ENCODE peak calls at places on chromosomes 12 and 14, in eight cellular contexts. R is mammary epithelial cell, O is GM12865, D is ovary, C is brain microvascular endothelial cell, U is thyroid gland, X is GM06990, Y is A549. T is an unnamed sample.

GRCh38 chr14:69620211-69620611 is 8.8 kb downstream of the SUSD6 start:
- DNase-seq in C (no peak), R (peak), D (no peak), Y (no peak), U (no peak), O (no peak), X (no peak), T (no peak)

GRCh38 chr12:3160081-3160480 is 82.9 kb downstream of the TSPAN9 start:
- DNase-seq in D (no peak), C (no peak), O (no peak), U (no peak), Y (no peak), R (no peak), X (no peak), T (no peak)

GRCh38 chr14:21385170-21385904 is 1.5 kb upstream of the SUPT16H start:
- DNase-seq in U (no peak), O (peak), X (peak), Y (no peak), C (no peak), D (no peak), R (no peak), T (no peak)

GRCh38 chr14:105540811-105541210 is 14.4 kb downstream of the TMEM121 start:
- DNase-seq in R (no peak), Y (no peak), X (no peak), O (no peak), U (no peak), C (no peak), D (no peak), T (no peak)

GRCh38 chr14:70640938-70641547 is 673 bp upstream of the TTC9 start:
- DNase-seq in U (peak), X (peak), O (peak), C (no peak), D (peak), Y (peak), R (peak), T (peak)

GRCh38 chr12:32435921-32436710 is 36.8 kb downstream of the FGD4 start:
- DNase-seq in D (no peak), U (no peak), O (no peak), R (no peak), Y (peak), X (no peak), C (no peak), T (no peak)

GRCh38 chr14:82052778-82053177 is 519.1 kb upstream of the SEL1L start:
- DNase-seq in Y (no peak), D (no peak), U (no peak), C (no peak), R (no peak), X (no peak), O (no peak), T (no peak)

GRCh38 chr12:49026678-49027480 is 8.3 kb upstream of the PRKAG1 start:
- DNase-seq in U (no peak), D (no peak), Y (no peak), X (no peak), R (no peak), C (no peak), O (no peak), T (no peak)

GRCh38 chr12:91877022-91877421 is 268.6 kb downstream of the BTG1 start:
- DNase-seq in R (no peak), C (peak), Y (no peak), U (peak), D (no peak), O (peak), X (peak), T (peak)

GRCh38 chr14:33362934-33363333 is 424.3 kb downstream of the NPAS3 start:
- DNase-seq in R (no peak), Y (no peak), O (no peak), X (no peak), U (no peak), D (no peak), C (no peak), T (peak)

GRCh38 chr12:105393586-105393985 is 63.1 kb downstream of the C12orf75 start:
- DNase-seq in X (no peak), Y (no peak), U (no peak), C (peak), O (no peak), D (no peak), R (no peak), T (no peak)

GRCh38 chr14:52802597-52802996 is 11.2 kb upstream of the GNPNAT1 start:
- DNase-seq in O (no peak), R (peak), Y (peak), U (no peak), X (no peak), D (no peak), C (peak), T (no peak)

GRCh38 chr14:59803052-59803451 is 67.5 kb downstream of the RTN1 start:
- DNase-seq in Y (no peak), O (no peak), X (no peak), D (no peak), C (no peak), U (no peak), R (no peak), T (no peak)

GRCh38 chr14:74867673-74868072 is 8.3 kb downstream of the PROX2 start:
- DNase-seq in O (peak), R (no peak), X (no peak), Y (no peak), U (no peak), C (no peak), D (no peak), T (no peak)

GRCh38 chr12:94620611-94621010 is 29.7 kb downstream of the TMCC3 start:
- DNase-seq in C (no peak), Y (no peak), O (no peak), D (no peak), X (no peak), U (no peak), R (no peak), T (no peak)

GRCh38 chr14:97584528-97584927 is 787.3 kb downstream of the VRK1 start:
- DNase-seq in X (no peak), U (no peak), Y (no peak), O (peak), D (no peak), C (no peak), R (no peak), T (no peak)

GRCh38 chr14:93137864-93138263 is 22.1 kb upstream of the ITPK1 start:
- DNase-seq in D (peak), R (peak), O (no peak), C (no peak), U (peak), Y (peak), X (no peak), T (peak)

GRCh38 chr12:51667269-51667668 is 76.2 kb downstream of the SCN8A start:
- DNase-seq in X (no peak), U (no peak), Y (no peak), C (no peak), D (no peak), R (no peak), O (no peak), T (no peak)

GRCh38 chr12:122238861-122239260 is 13.0 kb upstream of the DIABLO start:
- DNase-seq in D (no peak), U (no peak), R (peak), C (no peak), Y (no peak), O (no peak), X (no peak), T (peak)

GRCh38 chr12:130872179-130873096 is 572 bp downstream of the RAN start:
- DNase-seq in C (no peak), U (peak), Y (peak), X (peak), O (peak), D (no peak), R (peak), T (peak)

GRCh38 chr12:95318071-95318545 is 100.5 kb downstream of the VEZT start:
- DNase-seq in Y (peak), D (no peak), C (peak), O (no peak), U (no peak), X (no peak), R (peak), T (no peak)

GRCh38 chr12:13222076-13222475 is 25.6 kb downstream of the EMP1 start:
- DNase-seq in R (peak), U (peak), X (no peak), D (no peak), O (no peak), C (no peak), Y (peak), T (no peak)

GRCh38 chr12:69645031-69645430 is 34.3 kb upstream of the LRRC10 start:
- DNase-seq in X (no peak), Y (no peak), D (no peak), U (no peak), C (no peak), O (no peak), R (peak), T (no peak)

GRCh38 chr12:54159140-54159539 is 29.6 kb downstream of the SMUG1 start:
- DNase-seq in R (peak), U (peak), O (peak), D (no peak), C (no peak), X (peak), Y (no peak), T (peak)

GRCh38 chr14:53564870-53565269 is 391.8 kb downstream of the BMP4 start:
- DNase-seq in Y (no peak), R (no peak), X (no peak), U (no peak), C (no peak), O (peak), D (no peak), T (no peak)

GRCh38 chr14:65847065-65847847 is 434.7 kb downstream of the FUT8 start:
- DNase-seq in U (no peak), O (peak), D (no peak), R (no peak), Y (no peak), C (no peak), X (no peak), T (no peak)

GRCh38 chr12:118418385-118419057 is 42.2 kb downstream of the SUDS3 start:
- DNase-seq in R (peak), U (no peak), X (no peak), C (no peak), D (no peak), O (no peak), Y (no peak), T (no peak)

GRCh38 chr12:111160350-111161142 is 208.3 kb downstream of the PHETA1 start:
- DNase-seq in U (peak), C (no peak), D (no peak), Y (no peak), O (no peak), X (no peak), R (no peak), T (peak)

GRCh38 chr12:132766380-132767085 is 4.9 kb upstream of the ANKLE2 start:
- DNase-seq in X (no peak), C (no peak), D (no peak), Y (no peak), R (no peak), O (no peak), U (peak), T (no peak)

GRCh38 chr12:115322275-115322674 is 638.3 kb upstream of the TBX3 start:
- DNase-seq in X (peak), Y (no peak), C (peak), O (peak), D (no peak), R (peak), U (no peak), T (no peak)

GRCh38 chr14:90519262-90519920 is 122.6 kb downstream of the CALM1 start:
- DNase-seq in Y (no peak), X (no peak), C (no peak), U (peak), D (no peak), R (no peak), O (no peak), T (no peak)

GRCh38 chr14:55097894-55098560 is 31.0 kb upstream of the LGALS3 start:
- DNase-seq in X (peak), O (peak), D (no peak), U (no peak), Y (no peak), R (peak), C (no peak), T (no peak)

GRCh38 chr14:105737504-105738246 is 211.3 kb downstream of the TMEM121 start:
- DNase-seq in C (no peak), D (no peak), X (peak), U (no peak), O (peak), Y (no peak), R (no peak), T (no peak)

GRCh38 chr14:78152246-78153068 is 17.7 kb upstream of the NRXN3 start:
- DNase-seq in O (no peak), D (no peak), Y (no peak), R (no peak), X (no peak), C (no peak), U (no peak), T (no peak)

GRCh38 chr14:78157855-78158436 is 12.2 kb upstream of the NRXN3 start:
- DNase-seq in R (no peak), O (peak), Y (no peak), C (no peak), X (no peak), D (no peak), U (peak), T (no peak)

GRCh38 chr14:78156196-78156595 is 14.0 kb upstream of the NRXN3 start:
- DNase-seq in X (no peak), R (no peak), Y (no peak), U (no peak), D (no peak), C (no peak), O (no peak), T (no peak)

GRCh38 chr14:78154827-78155226 is 15.3 kb upstream of the NRXN3 start:
- DNase-seq in Y (peak), O (no peak), X (no peak), R (no peak), C (no peak), U (no peak), D (no peak), T (no peak)

GRCh38 chr14:78153069-78153351 is 17.2 kb upstream of the NRXN3 start:
- DNase-seq in D (no peak), R (no peak), O (no peak), C (no peak), U (no peak), Y (peak), X (no peak), T (no peak)
- TF ChIP-seq CTCF in D (no peak), R (no peak), O (no peak), C (no peak), U (no peak), Y (peak), X (no peak), T (no peak)

GRCh38 chr12:46263140-46264017 is 5.5 kb downstream of the SLC38A1 start:
- DNase-seq in X (no peak), D (no peak), R (no peak), C (no peak), Y (no peak), U (no peak), O (no peak), T (no peak)
- TF ChIP-seq CTCF in X (no peak), D (no peak), R (peak), C (peak), Y (peak), U (peak), O (no peak), T (peak)

GRCh38 chr14:51302319-51303030 is 62.4 kb downstream of the TMX1 start:
- DNase-seq in O (no peak), X (no peak), C (no peak), U (no peak), D (no peak), Y (no peak), R (no peak), T (no peak)
- TF ChIP-seq CTCF in O (no peak), X (no peak), C (no peak), U (no peak), D (no peak), Y (no peak), R (no peak), T (no peak)

GRCh38 chr14:61196792-61197191 is 84.3 kb downstream of the TMEM30B start:
- DNase-seq in X (no peak), D (no peak), R (peak), C (no peak), U (no peak), Y (peak), O (no peak), T (no peak)
- TF ChIP-seq CTCF in X (no peak), D (no peak), R (peak), C (peak), U (no peak), Y (peak), O (no peak), T (no peak)

DNA sequence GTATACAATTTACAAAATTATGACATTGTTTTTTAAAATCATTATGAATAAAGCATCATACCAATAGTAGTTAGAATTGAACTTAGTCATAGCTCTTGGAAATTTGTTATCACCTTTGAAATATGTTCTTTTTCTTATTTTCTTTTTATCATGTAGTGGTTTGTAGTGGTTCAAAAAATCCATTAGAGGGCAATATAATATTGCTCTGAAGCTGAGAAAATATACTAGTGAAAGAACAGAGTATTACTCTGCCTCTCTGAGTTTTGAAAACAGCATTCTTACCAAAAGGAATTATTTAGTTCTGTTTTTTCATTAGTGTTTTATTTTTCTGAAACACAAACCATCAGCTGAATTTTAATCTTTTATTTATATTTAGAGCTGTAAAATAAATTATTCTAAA is 76.2 kb downstream of the PDZRN4 start:
- DNase-seq in C (no peak), X (no peak), R (no peak), O (no peak), D (no peak), Y (peak), U (no peak), T (no peak)
- TF ChIP-seq CTCF in C (peak), X (peak), R (peak), O (peak), D (no peak), Y (peak), U (peak), T (peak)

GRCh38 chr12:43029971-43030370 is 440.4 kb upstream of the PRICKLE1 start:
- DNase-seq in U (no peak), Y (no peak), R (no peak), C (peak), X (no peak), O (no peak), D (no peak), T (no peak)
- TF ChIP-seq CTCF in U (no peak), Y (no peak), R (no peak), C (no peak), X (no peak), O (no peak), D (no peak), T (no peak)

DNA sequence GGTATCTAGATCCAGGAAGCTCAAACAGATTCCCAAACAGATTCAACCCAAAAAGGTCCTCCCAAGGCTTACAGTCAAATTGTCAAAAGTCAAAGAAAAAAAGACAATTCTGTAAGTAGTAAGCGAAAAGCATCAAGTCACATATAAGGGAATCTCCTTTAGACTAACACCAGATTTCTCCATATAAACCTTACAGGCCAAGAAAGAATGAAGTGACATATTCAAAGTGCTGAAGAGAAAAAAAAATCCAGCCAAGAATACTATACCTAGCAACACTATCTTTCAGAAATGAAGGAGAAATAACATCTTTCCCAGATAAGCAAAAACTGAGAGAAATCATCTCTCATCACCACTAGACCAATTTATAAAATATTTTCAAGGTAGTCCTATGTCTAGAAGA is 79.6 kb upstream of the LGR5 start:
- DNase-seq in R (no peak), D (no peak), O (no peak), C (no peak), Y (no peak), X (no peak), U (no peak), T (no peak)
- TF ChIP-seq CTCF in R (no peak), D (no peak), O (no peak), C (no peak), Y (no peak), X (no peak), U (no peak), T (no peak)

DNA sequence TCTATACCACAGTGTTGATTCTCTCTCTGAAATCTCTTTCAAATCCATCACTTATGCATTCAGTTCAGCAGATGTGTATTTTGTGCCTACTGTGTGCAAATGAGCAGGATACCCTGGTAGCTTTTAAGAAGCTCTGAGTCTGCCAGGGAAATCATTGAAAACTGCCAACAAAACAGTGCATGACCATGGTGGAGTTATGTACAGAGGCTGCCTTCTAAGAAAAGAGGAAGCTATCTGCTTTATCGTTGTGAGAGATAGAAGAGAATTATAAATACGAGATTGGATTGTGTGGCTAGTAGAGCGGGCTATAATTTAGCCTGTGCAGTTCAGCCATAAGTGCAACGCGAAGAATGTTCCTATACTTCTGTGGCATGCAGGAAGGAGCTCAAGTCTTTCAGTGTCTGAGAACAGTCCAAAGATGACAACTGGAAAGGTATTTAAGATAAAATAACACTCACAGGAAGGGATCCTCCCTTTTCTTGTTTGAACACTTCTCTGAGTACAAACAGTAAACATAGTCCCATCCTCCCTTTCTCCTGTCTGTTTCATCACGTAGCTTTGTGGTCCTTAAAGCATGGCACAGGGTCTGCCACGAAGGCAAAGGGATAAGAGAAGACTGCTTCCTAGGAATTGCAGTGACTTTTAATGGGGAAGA is 4.4 kb downstream of the DIP2B start:
- DNase-seq in C (no peak), X (no peak), R (no peak), Y (no peak), O (no peak), U (no peak), D (no peak), T (no peak)
- TF ChIP-seq CTCF in C (no peak), X (no peak), R (no peak), Y (no peak), O (no peak), U (no peak), D (no peak), T (no peak)

GRCh38 chr14:94768521-94769412 is 1.1 kb downstream of the GSC start:
- DNase-seq in X (no peak), U (peak), Y (peak), D (peak), O (peak), R (no peak), C (no peak), T (no peak)
- TF ChIP-seq CTCF in X (no peak), U (no peak), Y (no peak), D (no peak), O (no peak), R (no peak), C (no peak), T (no peak)